ENCODE peak calls at places on chromosomes 4 and X, in eight cellular contexts. G, X, B, W, D, I, E and O are unnamed samples.

GRCh38 chr4:147968641-147969040 is 236.8 kb downstream of the ARHGAP10 start:
- DNase-seq in W (no peak), B (no peak), D (no peak), E (peak; percentile 19), G (no peak), I (no peak), X (no peak), O (no peak)

GRCh38 chr4:147753047-147753446 is 21.2 kb downstream of the ARHGAP10 start:
- DNase-seq in W (peak; percentile 57), G (no peak), D (no peak), X (no peak), E (peak; percentile 57), B (no peak), I (no peak), O (no peak)

GRCh38 chr4:72209600-72209999 is 177.8 kb downstream of the NPFFR2 start:
- DNase-seq in B (no peak), X (no peak), G (no peak), I (no peak), W (no peak), D (no peak), E (no peak), O (no peak)

GRCh38 chrX:63784902-63785692 is at the start of gene ARHGEF9:
- DNase-seq in X (no peak), G (no peak), E (peak; percentile 5), B (peak; percentile 43), W (peak; percentile 73), I (no peak), D (no peak), O (no peak)

GRCh38 chr4:8281519-8282133 is 12.1 kb downstream of the HTRA3 start:
- DNase-seq in D (peak; percentile 59), X (peak; percentile 97), W (no peak), E (peak; percentile 77), I (no peak), G (no peak), B (no peak), O (peak; percentile 37)

GRCh38 chr4:156169861-156170260 is 216.2 kb upstream of the CTSO start:
- DNase-seq in W (no peak), E (no peak), B (peak; percentile 43), X (no peak), G (no peak), D (no peak), I (no peak), O (no peak)

GRCh38 chrX:9163153-9163790 is 129.3 kb upstream of the FAM9B start:
- DNase-seq in D (no peak), E (peak; percentile 30), I (no peak), X (no peak), B (no peak), G (no peak), W (no peak), O (no peak)

GRCh38 chr4:26701786-26702227 is 117.9 kb downstream of the TBC1D19 start:
- DNase-seq in E (no peak), G (peak; percentile 21), B (no peak), X (no peak), W (no peak), I (no peak), D (no peak), O (no peak)

GRCh38 chr4:148222991-148223660 is 219.1 kb downstream of the NR3C2 start:
- DNase-seq in B (no peak), W (no peak), X (no peak), I (no peak), G (no peak), D (no peak), E (no peak), O (no peak)

GRCh38 chrX:30875957-30876356 is 13.1 kb downstream of the TAB3 start:
- DNase-seq in B (no peak), W (no peak), X (no peak), G (no peak), D (no peak), I (no peak), E (peak; percentile 76), O (peak; percentile 24)

GRCh38 chrX:121256653-121257052 is 209.2 kb downstream of the GLUD2 start:
- DNase-seq in W (no peak), G (no peak), B (no peak), E (no peak), X (no peak), D (no peak), I (no peak), O (no peak)

GRCh38 chr4:57098945-57099344 is 11.2 kb downstream of the IGFBP7 start:
- DNase-seq in W (no peak), D (no peak), I (no peak), G (no peak), X (peak; percentile 29), B (no peak), E (peak; percentile 95), O (peak; percentile 85)

GRCh38 chrX:74422029-74422352 is 698 bp downstream of the SLC16A2 start:
- DNase-seq in I (no peak), W (no peak), X (no peak), B (no peak), D (no peak), E (no peak), G (no peak), O (no peak)

GRCh38 chr4:23036503-23036902 is 343.8 kb downstream of the GBA3 start:
- DNase-seq in W (no peak), X (no peak), D (no peak), I (no peak), B (no peak), E (no peak), G (no peak), O (no peak)

GRCh38 chr4:80309301-80310004 is 26.1 kb upstream of the CFAP299 start:
- DNase-seq in I (no peak), X (peak; percentile 77), D (no peak), E (peak; percentile 86), B (no peak), G (peak; percentile 56), W (no peak), O (peak; percentile 72)

GRCh38 chr4:173766231-173766630 is 236.2 kb upstream of the HAND2 start:
- DNase-seq in I (no peak), W (no peak), D (no peak), G (no peak), E (no peak), X (no peak), B (no peak), O (no peak)

DNA sequence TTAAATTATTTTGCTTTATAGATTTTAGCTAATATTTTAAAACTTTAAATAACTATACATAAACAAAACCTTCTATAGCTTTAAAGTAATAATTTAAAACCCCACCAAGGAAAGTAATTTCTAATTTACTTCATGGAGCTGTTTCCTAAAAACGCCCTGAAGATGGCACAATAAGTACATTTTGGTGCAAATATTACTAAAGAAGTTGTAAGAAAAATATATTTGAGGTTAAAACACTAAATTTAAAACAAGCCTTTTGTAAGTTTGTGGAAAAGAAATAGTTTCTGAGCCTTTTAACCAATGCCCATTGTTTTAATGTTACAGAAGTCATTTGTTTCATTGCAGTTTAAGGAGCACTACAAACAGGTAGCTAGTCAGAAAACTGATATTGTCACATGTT is 137.4 kb upstream of the AGA start:
- DNase-seq in X (no peak), I (no peak), B (no peak), G (no peak), D (no peak), E (peak; percentile 13), W (no peak), O (no peak)
- TF ChIP-seq CTCF in X (no peak), I (no peak), B (no peak), G (no peak), D (no peak), E (peak; percentile 23), W (peak; percentile 20), O (no peak)

DNA sequence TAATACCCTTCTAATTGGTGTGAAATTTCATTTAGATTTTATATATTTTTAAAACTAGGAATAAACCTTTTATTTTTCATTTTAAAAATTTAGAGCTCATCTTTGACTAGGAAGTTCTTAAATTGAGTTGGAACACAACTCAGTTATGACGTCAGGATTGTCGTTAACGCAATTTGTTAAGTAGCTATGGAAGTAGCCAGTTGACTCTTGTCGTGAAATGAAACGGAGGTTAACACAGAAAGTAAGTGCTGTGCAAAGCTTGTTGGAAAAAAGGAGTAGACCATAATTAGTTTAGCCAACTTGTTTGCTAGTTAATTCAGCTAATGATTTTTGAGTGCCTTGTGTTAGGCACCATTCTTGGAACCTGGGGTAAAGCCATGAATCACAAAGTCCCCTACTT is 18.3 kb downstream of the LARP7 start:
- DNase-seq in W (no peak), G (no peak), B (no peak), E (no peak), X (no peak), D (no peak), I (no peak), O (no peak)
- H3K4me3 ChIP-seq in W (no peak overlapping the region), G (no peak overlapping the region), B (no peak overlapping the region), E (no peak overlapping the region), X (no peak overlapping the region), D (no peak overlapping the region), I (no peak overlapping the region), O (no peak overlapping the region)

GRCh38 chrX:43961699-43962098 is 11.5 kb downstream of the NDP start:
- DNase-seq in X (no peak), B (no peak), I (no peak), W (no peak), D (no peak), G (no peak), E (no peak), O (no peak)
- TF ChIP-seq CTCF in X (no peak), B (no peak), I (no peak), W (no peak), D (no peak), G (no peak), E (peak; percentile 19), O (peak; percentile 16)

DNA sequence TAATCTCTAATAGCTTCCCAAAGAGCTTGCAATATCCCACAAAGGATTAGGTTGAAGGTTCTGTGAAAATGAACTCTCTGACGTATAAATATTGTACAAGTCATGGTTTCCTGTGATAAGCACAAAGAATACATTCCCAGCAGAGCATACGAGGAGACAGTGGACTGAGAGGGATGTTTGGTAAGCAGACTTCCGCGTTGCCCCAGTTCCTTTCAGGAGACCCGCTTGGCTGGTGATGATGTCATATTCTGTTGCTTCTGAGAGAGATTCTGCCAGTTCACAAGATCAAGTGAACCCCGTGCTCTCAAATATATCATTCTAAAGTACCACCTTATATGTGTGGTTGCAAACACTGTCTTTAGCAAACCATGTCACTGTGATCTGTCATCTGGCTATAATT is 323.9 kb upstream of the CASK start:
- DNase-seq in W (no peak), E (peak; percentile 34), I (no peak), X (no peak), B (no peak), D (no peak), G (no peak), O (no peak)
- H3K4me3 ChIP-seq in W (no peak overlapping the region), E (peak overlapping the region; percentile 17), I (peak overlapping the region; percentile 30), X (peak overlapping the region; percentile 1), B (no peak overlapping the region), D (peak overlapping the region; percentile 29), G (no peak overlapping the region), O (no peak overlapping the region)